ENCODE peak calls at places on chromosomes 3 and 15, in five cellular contexts. One of them, this sample, is unnamed.
A peak's percentile ranks its signal among the peaks of the same experiment; 100 is the strongest.

GRCh38 chr3:5606884-5607472 is 419.5 kb downstream of the EDEM1 start:
- DNase-seq in tibial nerve: no peak
- DNase-seq in testis: no peak
- DNase-seq in upper lobe of left lung: no peak
- DNase-seq in A549: no peak
- DNase-seq in this sample: no peak

GRCh38 chr3:113623324-113623723 is 73.1 kb downstream of the USF3 start:
- DNase-seq in upper lobe of left lung: peak; percentile 55
- DNase-seq in tibial nerve: no peak
- DNase-seq in testis: peak; percentile 18
- DNase-seq in A549: no peak
- DNase-seq in this sample: no peak

GRCh38 chr15:65052956-65053355 is 7.8 kb downstream of the SLC51B start:
- DNase-seq in testis: no peak
- DNase-seq in tibial nerve: no peak
- DNase-seq in upper lobe of left lung: no peak
- DNase-seq in A549: no peak
- DNase-seq in this sample: no peak

GRCh38 chr3:180932819-180933218 is 20.3 kb downstream of the FXR1 start:
- DNase-seq in tibial nerve: no peak
- DNase-seq in upper lobe of left lung: no peak
- DNase-seq in testis: no peak
- DNase-seq in A549: no peak
- DNase-seq in this sample: no peak

GRCh38 chr15:51869074-51869425 is 39.6 kb downstream of the TMOD3 start:
- DNase-seq in testis: no peak
- DNase-seq in A549: peak; percentile 70
- DNase-seq in tibial nerve: no peak
- DNase-seq in upper lobe of left lung: no peak
- DNase-seq in this sample: no peak

GRCh38 chr3:166013073-166013679 is 176.0 kb upstream of the BCHE start:
- DNase-seq in upper lobe of left lung: no peak
- DNase-seq in tibial nerve: no peak
- DNase-seq in testis: peak; percentile 29
- DNase-seq in A549: peak; percentile 3
- DNase-seq in this sample: no peak

GRCh38 chr15:67906382-67906781 is 66.5 kb upstream of the RNU6-1 start:
- DNase-seq in A549: no peak
- DNase-seq in tibial nerve: no peak
- DNase-seq in upper lobe of left lung: no peak
- DNase-seq in testis: no peak
- DNase-seq in this sample: no peak

GRCh38 chr3:10744098-10744465 is 71.9 kb upstream of the SLC6A11 start:
- DNase-seq in tibial nerve: no peak
- DNase-seq in testis: no peak
- DNase-seq in A549: no peak
- DNase-seq in upper lobe of left lung: peak; percentile 36
- DNase-seq in this sample: no peak

GRCh38 chr15:26620528-26620927 is 152.3 kb downstream of the GABRB3 start:
- DNase-seq in testis: no peak
- DNase-seq in tibial nerve: no peak
- DNase-seq in upper lobe of left lung: no peak
- DNase-seq in A549: no peak
- DNase-seq in this sample: no peak

GRCh38 chr15:89101302-89102191 is 13.3 kb downstream of the ABHD2 start:
- DNase-seq in upper lobe of left lung: no peak
- DNase-seq in A549: peak; percentile 97
- DNase-seq in tibial nerve: peak; percentile 62
- DNase-seq in testis: peak; percentile 53
- DNase-seq in this sample: no peak

GRCh38 chr15:72199721-72200212 is 2.2 kb upstream of the GRAMD2A start:
- DNase-seq in tibial nerve: peak; percentile 63
- DNase-seq in testis: peak; percentile 86
- DNase-seq in upper lobe of left lung: no peak
- DNase-seq in A549: peak; percentile 93
- DNase-seq in this sample: no peak

GRCh38 chr15:40929730-40930429 is 740 bp downstream of the DLL4 start:
- DNase-seq in testis: peak; percentile 47
- DNase-seq in upper lobe of left lung: peak; percentile 92
- DNase-seq in A549: no peak
- DNase-seq in tibial nerve: no peak
- DNase-seq in this sample: no peak

GRCh38 chr15:40932625-40933519 is 3.7 kb downstream of the DLL4 start:
- DNase-seq in upper lobe of left lung: no peak
- DNase-seq in A549: no peak
- DNase-seq in tibial nerve: no peak
- DNase-seq in testis: no peak
- DNase-seq in this sample: no peak

GRCh38 chr15:40930430-40931299 is 1.5 kb downstream of the DLL4 start:
- DNase-seq in tibial nerve: no peak
- DNase-seq in A549: no peak
- DNase-seq in testis: peak; percentile 41
- DNase-seq in upper lobe of left lung: peak; percentile 90
- DNase-seq in this sample: no peak

GRCh38 chr15:40932146-40932545 is 3.0 kb downstream of the DLL4 start:
- DNase-seq in upper lobe of left lung: no peak
- DNase-seq in testis: no peak
- DNase-seq in A549: no peak
- DNase-seq in tibial nerve: no peak
- DNase-seq in this sample: no peak

GRCh38 chr15:40931300-40932142 is 2.4 kb downstream of the DLL4 start:
- DNase-seq in testis: no peak
- DNase-seq in A549: no peak
- DNase-seq in tibial nerve: no peak
- DNase-seq in upper lobe of left lung: no peak
- DNase-seq in this sample: no peak
- H3K4me1 ChIP-seq in testis: peaks cover 38% of the 10 kb centered on the region
- H3K4me1 ChIP-seq in A549: peaks cover 24% of the 10 kb centered on the region
- H3K4me1 ChIP-seq in tibial nerve: peaks cover 29% of the 10 kb centered on the region
- H3K4me1 ChIP-seq in upper lobe of left lung: peaks cover 84% of the 10 kb centered on the region
- H3K4me1 ChIP-seq in this sample: peaks cover 51% of the 10 kb centered on the region

DNA sequence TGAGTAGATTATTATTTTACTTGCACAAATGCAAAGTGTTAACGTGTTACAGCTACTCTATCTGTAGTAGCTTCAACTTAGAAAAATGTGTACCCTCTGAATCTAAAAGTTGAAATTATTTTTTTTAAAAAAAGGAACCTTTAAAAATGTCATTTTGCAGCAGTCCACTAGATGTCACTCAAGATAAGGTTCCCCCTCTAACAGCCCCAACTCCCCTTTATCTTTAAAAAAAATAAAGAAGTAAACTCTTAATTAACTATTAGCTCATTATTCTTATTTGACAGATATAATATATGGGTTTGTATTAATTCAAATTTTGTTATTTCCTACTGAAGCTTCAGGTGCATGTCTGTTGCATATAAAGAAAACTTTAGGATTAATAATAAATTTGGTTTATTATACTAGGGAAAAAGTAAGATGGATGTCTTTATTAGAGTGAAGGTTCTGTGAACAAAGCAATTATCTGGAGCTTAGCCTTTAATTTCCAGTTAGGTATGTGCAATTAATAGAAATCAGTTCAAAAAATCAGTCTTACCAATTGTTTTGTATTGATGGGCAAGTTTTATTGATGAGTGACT is 288.5 kb downstream of the VGLL3 start:
- DNase-seq in A549: peak; percentile 2
- DNase-seq in upper lobe of left lung: no peak
- DNase-seq in testis: no peak
- DNase-seq in tibial nerve: no peak
- DNase-seq in this sample: no peak
- TF ChIP-seq CTCF in A549: peak; percentile 55
- TF ChIP-seq CTCF in upper lobe of left lung: no peak
- TF ChIP-seq CTCF in testis: peak; percentile 41
- TF ChIP-seq CTCF in tibial nerve: peak; percentile 22
- TF ChIP-seq CTCF in this sample: no peak

GRCh38 chr3:126910231-126910630 is 72.7 kb upstream of the PLXNA1 start:
- DNase-seq in testis: no peak
- DNase-seq in upper lobe of left lung: no peak
- DNase-seq in A549: no peak
- DNase-seq in tibial nerve: no peak
- DNase-seq in this sample: no peak

GRCh38 chr3:126911162-126912026 is 71.5 kb upstream of the PLXNA1 start:
- DNase-seq in tibial nerve: no peak
- DNase-seq in upper lobe of left lung: no peak
- DNase-seq in A549: peak; percentile 43
- DNase-seq in testis: peak; percentile 41
- DNase-seq in this sample: no peak

GRCh38 chr3:126912027-126912422 is 70.9 kb upstream of the PLXNA1 start:
- DNase-seq in tibial nerve: no peak
- DNase-seq in A549: no peak
- DNase-seq in upper lobe of left lung: no peak
- DNase-seq in testis: no peak
- DNase-seq in this sample: no peak

GRCh38 chr3:126907557-126907956 is 75.4 kb upstream of the PLXNA1 start:
- DNase-seq in A549: no peak
- DNase-seq in upper lobe of left lung: no peak
- DNase-seq in tibial nerve: no peak
- DNase-seq in testis: no peak
- DNase-seq in this sample: no peak

DNA sequence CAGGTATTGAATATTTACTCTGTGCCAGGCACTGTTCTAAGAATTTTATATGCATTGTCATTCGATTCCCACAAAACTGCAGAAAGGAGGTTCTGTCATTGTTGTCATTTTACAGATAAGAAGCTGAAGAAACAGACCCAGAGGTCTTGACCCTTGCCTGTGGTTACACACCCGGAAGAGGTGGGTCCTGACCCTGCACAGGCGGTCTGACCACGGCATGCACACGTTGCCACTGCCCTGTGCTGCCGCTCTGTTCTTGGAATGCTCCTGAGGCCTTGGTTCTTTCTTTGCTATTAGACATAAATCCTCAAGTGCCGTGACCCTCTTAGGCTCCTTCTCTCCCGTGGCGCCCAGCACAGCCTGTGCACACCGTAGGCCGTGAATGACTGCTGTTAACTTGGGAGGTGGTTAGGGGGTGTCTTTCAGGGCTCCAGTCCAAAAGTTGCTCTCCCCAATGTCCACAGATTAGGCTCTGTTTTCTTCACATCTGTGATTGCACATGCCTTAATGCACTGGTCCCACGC is 74.1 kb upstream of the PLXNA1 start:
- DNase-seq in testis: no peak
- DNase-seq in tibial nerve: no peak
- DNase-seq in upper lobe of left lung: no peak
- DNase-seq in A549: no peak
- DNase-seq in this sample: no peak
- TF ChIP-seq POLR2A in testis: no peak
- TF ChIP-seq POLR2A in tibial nerve: no peak
- TF ChIP-seq POLR2A in upper lobe of left lung: no peak
- TF ChIP-seq POLR2A in A549: no peak
- TF ChIP-seq POLR2A in this sample: no peak

GRCh38 chr3:33058780-33059179 is 38.2 kb downstream of the GLB1 start:
- DNase-seq in upper lobe of left lung: no peak
- DNase-seq in tibial nerve: no peak
- DNase-seq in testis: no peak
- DNase-seq in A549: no peak
- DNase-seq in this sample: no peak
- H3K4me1 ChIP-seq in upper lobe of left lung: peaks cover 15% of the 10 kb centered on the region
- H3K4me1 ChIP-seq in tibial nerve: no peaks in the 10 kb centered on the region
- H3K4me1 ChIP-seq in testis: no peaks in the 10 kb centered on the region
- H3K4me1 ChIP-seq in A549: no peaks in the 10 kb centered on the region
- H3K4me1 ChIP-seq in this sample: peaks cover 10% of the 10 kb centered on the region

DNA sequence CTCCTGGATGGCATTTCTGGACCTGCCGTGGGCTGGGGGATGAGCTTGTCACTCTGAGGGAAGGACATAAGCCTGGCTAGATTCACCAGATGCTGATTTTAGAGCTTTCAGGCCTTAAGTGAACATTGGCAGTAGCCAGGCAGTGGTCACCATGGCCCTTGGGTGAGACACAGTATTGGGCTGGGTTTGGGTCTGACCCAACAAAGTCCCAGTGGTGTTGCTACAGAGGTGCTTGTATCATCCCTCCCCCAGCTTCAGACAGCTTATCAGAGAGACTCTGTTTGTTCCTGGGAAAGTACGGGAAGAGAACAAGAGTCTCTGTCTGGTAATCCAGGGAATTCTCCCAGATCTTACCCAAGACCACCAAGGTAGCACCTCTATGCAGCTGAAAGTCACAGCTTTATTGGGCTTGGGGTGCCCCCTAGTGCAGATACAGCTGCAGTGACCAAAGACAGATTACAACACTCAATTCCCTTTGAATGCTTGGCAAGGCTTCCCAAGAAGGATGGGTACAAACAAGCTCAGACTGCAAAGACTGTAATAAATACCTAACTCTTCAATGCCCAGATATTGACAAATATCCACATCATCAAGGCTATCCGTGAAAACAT is 9.8 kb upstream of the RUVBL1 start:
- DNase-seq in tibial nerve: no peak
- DNase-seq in upper lobe of left lung: no peak
- DNase-seq in A549: no peak
- DNase-seq in testis: no peak
- DNase-seq in this sample: no peak
- TF ChIP-seq CTCF in tibial nerve: no peak
- TF ChIP-seq CTCF in upper lobe of left lung: peak; percentile 56
- TF ChIP-seq CTCF in A549: peak; percentile 76
- TF ChIP-seq CTCF in testis: no peak
- TF ChIP-seq CTCF in this sample: peak; percentile 21

DNA sequence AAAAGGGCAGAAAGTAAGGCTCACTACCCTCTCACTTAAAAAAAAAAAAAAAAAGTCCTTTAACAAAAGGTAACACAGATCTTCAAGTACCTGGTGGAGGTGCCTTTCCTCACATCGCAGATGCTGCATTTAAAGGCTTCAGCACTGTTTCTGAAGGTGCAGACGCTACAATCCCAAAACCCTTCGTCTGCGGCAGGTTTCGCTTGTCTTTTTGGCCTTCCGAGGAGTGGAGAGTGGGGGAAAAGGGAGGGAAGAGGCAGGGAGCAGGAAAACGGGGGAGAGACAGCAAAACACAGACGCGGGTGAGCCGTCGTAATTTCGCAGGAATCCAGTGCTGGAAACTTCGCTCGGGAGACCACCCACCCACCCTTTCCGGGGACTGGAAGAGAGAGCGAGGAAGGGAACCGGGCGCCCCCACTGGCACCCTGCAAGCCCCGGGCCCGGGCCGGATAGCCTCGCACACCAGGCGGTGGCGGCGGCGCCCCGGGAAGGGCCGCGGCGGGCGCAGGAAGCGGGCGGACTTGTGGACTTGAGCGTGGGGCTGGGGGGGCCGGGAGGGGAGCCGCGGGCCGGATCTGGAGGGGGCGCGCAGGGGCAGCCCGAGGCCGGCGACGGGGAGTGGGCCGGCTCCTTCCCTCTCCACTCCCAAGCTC is 401.7 kb downstream of the SHQ1 start:
- DNase-seq in tibial nerve: peak; percentile 41
- DNase-seq in testis: no peak
- DNase-seq in A549: no peak
- DNase-seq in upper lobe of left lung: no peak
- DNase-seq in this sample: no peak
- TF ChIP-seq POLR2A in tibial nerve: no peak
- TF ChIP-seq POLR2A in testis: no peak
- TF ChIP-seq POLR2A in A549: no peak
- TF ChIP-seq POLR2A in upper lobe of left lung: no peak
- TF ChIP-seq POLR2A in this sample: no peak

This sample was measured in vagina.